ENCODE peak calls at places on chromosome 15, in four cellular contexts. One of them, this sample, is unnamed.

GRCh38 chr15:61857169-61857829 is 202.9 kb downstream of the VPS13C start:
- DNase-seq in breast epithelium: no peak
- DNase-seq in NCI-H748 treated with DMSO at 0.1 percent for 48 hours: no peak
- DNase-seq in lung microvascular endothelial cell: peak
- DNase-seq in this sample: peak

GRCh38 chr15:57218826-57219576 is 157.3 kb upstream of the CGNL1 start:
- DNase-seq in breast epithelium: no peak
- DNase-seq in NCI-H748 treated with DMSO at 0.1 percent for 48 hours: peak
- DNase-seq in lung microvascular endothelial cell: peak
- DNase-seq in this sample: peak

GRCh38 chr15:51737538-51738305 is at the start of gene LYSMD2:
- DNase-seq in breast epithelium: peak
- DNase-seq in NCI-H748 treated with DMSO at 0.1 percent for 48 hours: peak
- DNase-seq in lung microvascular endothelial cell: peak
- DNase-seq in this sample: peak

GRCh38 chr15:58454950-58455401 is 23.2 kb downstream of the LIPC start:
- DNase-seq in breast epithelium: no peak
- DNase-seq in NCI-H748 treated with DMSO at 0.1 percent for 48 hours: peak
- DNase-seq in lung microvascular endothelial cell: peak
- DNase-seq in this sample: peak

GRCh38 chr15:93974804-93975481 is 256.4 kb upstream of the MCTP2 start:
- DNase-seq in breast epithelium: no peak
- DNase-seq in NCI-H748 treated with DMSO at 0.1 percent for 48 hours: peak
- DNase-seq in lung microvascular endothelial cell: no peak
- DNase-seq in this sample: peak

GRCh38 chr15:25176991-25177954 is 222.5 kb downstream of the SNRPN start:
- DNase-seq in breast epithelium: peak
- DNase-seq in NCI-H748 treated with DMSO at 0.1 percent for 48 hours: no peak
- DNase-seq in lung microvascular endothelial cell: no peak
- DNase-seq in this sample: no peak

GRCh38 chr15:56281145-56281544 is 37.5 kb upstream of the RFX7 start:
- DNase-seq in breast epithelium: no peak
- DNase-seq in NCI-H748 treated with DMSO at 0.1 percent for 48 hours: no peak
- DNase-seq in lung microvascular endothelial cell: no peak
- DNase-seq in this sample: no peak

GRCh38 chr15:98581715-98582114 is 66.6 kb upstream of the IGF1R start:
- DNase-seq in breast epithelium: no peak
- DNase-seq in NCI-H748 treated with DMSO at 0.1 percent for 48 hours: no peak
- DNase-seq in lung microvascular endothelial cell: no peak
- DNase-seq in this sample: no peak

GRCh38 chr15:83066034-83066760 is 855 bp downstream of the BTBD1 start:
- DNase-seq in breast epithelium: no peak
- DNase-seq in NCI-H748 treated with DMSO at 0.1 percent for 48 hours: no peak
- DNase-seq in lung microvascular endothelial cell: peak
- DNase-seq in this sample: peak

GRCh38 chr15:76333720-76334437 is 2.7 kb upstream of the ISL2 start:
- DNase-seq in breast epithelium: no peak
- DNase-seq in NCI-H748 treated with DMSO at 0.1 percent for 48 hours: no peak
- DNase-seq in lung microvascular endothelial cell: no peak
- DNase-seq in this sample: no peak

GRCh38 chr15:78212546-78213424 is 21.6 kb downstream of the ACSBG1 start:
- DNase-seq in breast epithelium: no peak
- DNase-seq in NCI-H748 treated with DMSO at 0.1 percent for 48 hours: no peak
- DNase-seq in lung microvascular endothelial cell: peak
- DNase-seq in this sample: peak

GRCh38 chr15:99981839-99982658 is 248.8 kb upstream of the LYSMD4 start:
- DNase-seq in breast epithelium: no peak
- DNase-seq in NCI-H748 treated with DMSO at 0.1 percent for 48 hours: no peak
- DNase-seq in lung microvascular endothelial cell: no peak
- DNase-seq in this sample: no peak

GRCh38 chr15:89142423-89142822 is 54.2 kb downstream of the ABHD2 start:
- DNase-seq in breast epithelium: no peak
- DNase-seq in NCI-H748 treated with DMSO at 0.1 percent for 48 hours: no peak
- DNase-seq in lung microvascular endothelial cell: no peak
- DNase-seq in this sample: peak

GRCh38 chr15:46126581-46126980 is 491.8 kb downstream of the SQOR start:
- DNase-seq in breast epithelium: no peak
- DNase-seq in NCI-H748 treated with DMSO at 0.1 percent for 48 hours: no peak
- DNase-seq in lung microvascular endothelial cell: peak
- DNase-seq in this sample: no peak

GRCh38 chr15:66603301-66604179 is 37.7 kb upstream of the LCTL start:
- DNase-seq in breast epithelium: peak
- DNase-seq in NCI-H748 treated with DMSO at 0.1 percent for 48 hours: peak
- DNase-seq in lung microvascular endothelial cell: peak
- DNase-seq in this sample: peak

GRCh38 chr15:65132841-65133549 is 613 bp downstream of the PDCD7 start:
- DNase-seq in breast epithelium: no peak
- DNase-seq in NCI-H748 treated with DMSO at 0.1 percent for 48 hours: no peak
- DNase-seq in lung microvascular endothelial cell: peak
- DNase-seq in this sample: peak

GRCh38 chr15:99443056-99443756 is 122.6 kb upstream of the MEF2A start:
- DNase-seq in breast epithelium: peak
- DNase-seq in NCI-H748 treated with DMSO at 0.1 percent for 48 hours: no peak
- DNase-seq in lung microvascular endothelial cell: no peak
- DNase-seq in this sample: no peak

GRCh38 chr15:33152502-33153109 is 41.9 kb downstream of the FMN1 start:
- DNase-seq in breast epithelium: no peak
- DNase-seq in NCI-H748 treated with DMSO at 0.1 percent for 48 hours: no peak
- DNase-seq in lung microvascular endothelial cell: no peak
- DNase-seq in this sample: no peak

GRCh38 chr15:63969652-63970421 is 76.4 kb downstream of the DAPK2 start:
- DNase-seq in breast epithelium: no peak
- DNase-seq in NCI-H748 treated with DMSO at 0.1 percent for 48 hours: no peak
- DNase-seq in lung microvascular endothelial cell: peak
- DNase-seq in this sample: no peak

GRCh38 chr15:68494573-68495105 is 62.7 kb upstream of the ITGA11 start:
- DNase-seq in breast epithelium: no peak
- DNase-seq in NCI-H748 treated with DMSO at 0.1 percent for 48 hours: no peak
- DNase-seq in lung microvascular endothelial cell: no peak
- DNase-seq in this sample: no peak

GRCh38 chr15:60223161-60223560 is 174.6 kb downstream of the ANXA2 start:
- DNase-seq in breast epithelium: peak
- DNase-seq in NCI-H748 treated with DMSO at 0.1 percent for 48 hours: no peak
- DNase-seq in lung microvascular endothelial cell: no peak
- DNase-seq in this sample: no peak

This sample was measured in A673.